ENCODE peak calls at places on chromosomes 5 and 9, in seven cellular contexts. T, W, A, M, Q, K and R are unnamed samples.

GRCh38 chr9:122223435-122223834 is 5.3 kb downstream of the LHX6 start:
- DNase-seq in T (no peak), W (no peak), A (no peak), M (no peak), Q (no peak), K (no peak), R (no peak)

GRCh38 chr9:88186495-88187110 is 48.3 kb upstream of the SPATA31C2 start:
- DNase-seq in T (no peak), W (no peak), A (no peak), M (no peak), Q (no peak), K (no peak), R (no peak)

GRCh38 chr9:7238244-7238637 is 480.5 kb downstream of the KDM4C start:
- DNase-seq in T (no peak), W (no peak), A (no peak), M (no peak), Q (no peak), K (no peak), R (no peak)

GRCh38 chr5:57199866-57200265 is 26.0 kb downstream of the GPBP1 start:
- DNase-seq in T (no peak), W (no peak), A (no peak), M (no peak), Q (no peak), K (no peak), R (no peak)

GRCh38 chr5:92637960-92638359 is 943.1 kb downstream of the NR2F1-AS1 start:
- DNase-seq in T (no peak), W (no peak), A (no peak), M (no peak), Q (no peak), K (no peak), R (no peak)

GRCh38 chr5:139100825-139101224 is 97.3 kb downstream of the SIL1 start:
- DNase-seq in T (no peak), W (no peak), A (peak), M (peak), Q (no peak), K (peak), R (no peak)

GRCh38 chr9:131237931-131238401 is 38.3 kb downstream of the FAM78A start:
- DNase-seq in T (peak), W (peak), A (peak), M (peak), Q (peak), K (no peak), R (peak)

GRCh38 chr9:133421615-133422542 is at the start of gene ADAMTS13:
- DNase-seq in T (no peak), W (no peak), A (no peak), M (no peak), Q (no peak), K (no peak), R (no peak)

GRCh38 chr9:93107825-93108161 is 11.8 kb downstream of the CARD19 start:
- DNase-seq in T (no peak), W (no peak), A (no peak), M (no peak), Q (peak), K (no peak), R (no peak)

GRCh38 chr5:20833081-20833627 is 845.2 kb upstream of the CDH18 start:
- DNase-seq in T (no peak), W (no peak), A (no peak), M (no peak), Q (no peak), K (no peak), R (peak)

GRCh38 chr5:98341711-98342042 is 431.8 kb upstream of the RGMB start:
- DNase-seq in T (no peak), W (no peak), A (peak), M (no peak), Q (no peak), K (no peak), R (no peak)

GRCh38 chr5:39381376-39381775 is 17.1 kb upstream of the C9 start:
- DNase-seq in T (no peak), W (no peak), A (no peak), M (no peak), Q (no peak), K (no peak), R (no peak)

GRCh38 chr5:6714221-6715041 is 1.2 kb downstream of the TENT4A start:
- DNase-seq in T (peak), W (peak), A (no peak), M (no peak), Q (no peak), K (no peak), R (peak)

GRCh38 chr9:94150890-94151660 is 66.8 kb downstream of the PTPDC1 start:
- DNase-seq in T (no peak), W (no peak), A (no peak), M (no peak), Q (no peak), K (no peak), R (no peak)

GRCh38 chr5:94422819-94423218 is 195.6 kb downstream of the KIAA0825 start:
- DNase-seq in T (no peak), W (no peak), A (peak), M (peak), Q (no peak), K (peak), R (peak)

GRCh38 chr9:78713746-78714405 is 417.0 kb downstream of the PSAT1 start:
- DNase-seq in T (no peak), W (no peak), A (no peak), M (peak), Q (no peak), K (no peak), R (peak)

GRCh38 chr9:122213589-122214413 is 15.0 kb downstream of the LHX6 start:
- DNase-seq in T (no peak), W (no peak), A (no peak), M (no peak), Q (peak), K (peak), R (peak)

GRCh38 chr9:22682536-22683392 is 236.1 kb downstream of the DMRTA1 start:
- DNase-seq in T (no peak), W (no peak), A (peak), M (peak), Q (no peak), K (no peak), R (no peak)

GRCh38 chr5:39076757-39077475 is 2.7 kb upstream of the RICTOR start:
- DNase-seq in T (no peak), W (no peak), A (peak), M (peak), Q (no peak), K (no peak), R (no peak)

GRCh38 chr9:68560131-68560844 is 19.6 kb upstream of the TMEM252 start:
- DNase-seq in T (no peak), W (peak), A (peak), M (no peak), Q (peak), K (peak), R (peak)

GRCh38 chr9:130884542-130885421 is 11.8 kb downstream of the QRFP start:
- DNase-seq in T (no peak), W (no peak), A (no peak), M (no peak), Q (no peak), K (no peak), R (no peak)

GRCh38 chr9:16866542-16866941 is 3.9 kb downstream of the BNC2 start:
- DNase-seq in T (no peak), W (no peak), A (peak), M (peak), Q (no peak), K (no peak), R (no peak)

GRCh38 chr5:179825655-179826182 is 5.0 kb downstream of the SQSTM1 start:
- DNase-seq in T (no peak), W (no peak), A (no peak), M (no peak), Q (peak), K (no peak), R (no peak)

GRCh38 chr5:179823937-179824744 is 3.4 kb downstream of the SQSTM1 start:
- DNase-seq in T (no peak), W (no peak), A (no peak), M (no peak), Q (no peak), K (no peak), R (no peak)

GRCh38 chr5:179822059-179822432 is 1.3 kb downstream of the SQSTM1 start:
- DNase-seq in T (no peak), W (no peak), A (no peak), M (no peak), Q (no peak), K (no peak), R (no peak)

GRCh38 chr5:179822444-179822990 is 1.8 kb downstream of the SQSTM1 start:
- DNase-seq in T (no peak), W (no peak), A (no peak), M (no peak), Q (no peak), K (no peak), R (no peak)

DNA sequence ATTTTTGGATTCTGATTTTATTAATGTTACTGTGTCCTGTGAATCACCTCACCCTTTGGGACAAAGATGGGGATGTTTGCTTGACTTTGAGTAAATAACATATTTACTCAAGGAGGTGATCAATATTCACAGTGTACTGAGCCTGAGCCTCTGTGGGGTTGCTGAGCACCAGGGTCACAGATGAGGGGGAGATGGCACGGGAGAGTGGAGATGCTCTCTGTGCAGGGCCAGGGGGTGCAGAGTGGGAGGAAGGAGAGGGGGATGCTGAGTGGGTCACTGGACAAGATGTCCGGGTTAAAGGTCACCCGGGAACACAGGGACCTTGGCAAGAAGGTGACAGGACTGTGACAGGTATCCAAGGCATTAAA is 4.0 kb downstream of the SQSTM1 start:
- DNase-seq in T (no peak), W (no peak), A (no peak), M (no peak), Q (no peak), K (no peak), R (no peak)
- H3K4me3 ChIP-seq in T (no peak), W (no peak), A (peak), M (no peak), Q (no peak), K (no peak), R (no peak)

GRCh38 chr5:69093771-69094570 is at the start of gene SLC30A5:
- DNase-seq in T (peak), W (peak), A (peak), M (peak), Q (peak), K (peak), R (peak)
- H3K27ac ChIP-seq in T (peak), W (peak), A (peak), M (peak), Q (peak), K (peak), R (peak)

GRCh38 chr9:73753171-73753570 is 601.5 kb downstream of the ANXA1 start:
- DNase-seq in T (no peak), W (no peak), A (no peak), M (peak), Q (no peak), K (no peak), R (no peak)
- TF ChIP-seq CTCF in T (no peak), W (no peak), A (no peak), M (no peak), Q (no peak), K (no peak), R (no peak)

GRCh38 chr5:72503888-72504491 is 3.2 kb downstream of the ZNF366 start:
- DNase-seq in T (no peak), W (no peak), A (peak), M (no peak), Q (no peak), K (no peak), R (no peak)

GRCh38 chr5:72505026-72505425 is 2.2 kb downstream of the ZNF366 start:
- DNase-seq in T (no peak), W (no peak), A (no peak), M (no peak), Q (no peak), K (no peak), R (no peak)

GRCh38 chr5:72507360-72508238 is at the start of gene ZNF366:
- DNase-seq in T (no peak), W (no peak), A (no peak), M (peak), Q (no peak), K (no peak), R (no peak)

GRCh38 chr5:72505539-72505938 is 1.7 kb downstream of the ZNF366 start:
- DNase-seq in T (no peak), W (no peak), A (no peak), M (no peak), Q (no peak), K (no peak), R (no peak)

DNA sequence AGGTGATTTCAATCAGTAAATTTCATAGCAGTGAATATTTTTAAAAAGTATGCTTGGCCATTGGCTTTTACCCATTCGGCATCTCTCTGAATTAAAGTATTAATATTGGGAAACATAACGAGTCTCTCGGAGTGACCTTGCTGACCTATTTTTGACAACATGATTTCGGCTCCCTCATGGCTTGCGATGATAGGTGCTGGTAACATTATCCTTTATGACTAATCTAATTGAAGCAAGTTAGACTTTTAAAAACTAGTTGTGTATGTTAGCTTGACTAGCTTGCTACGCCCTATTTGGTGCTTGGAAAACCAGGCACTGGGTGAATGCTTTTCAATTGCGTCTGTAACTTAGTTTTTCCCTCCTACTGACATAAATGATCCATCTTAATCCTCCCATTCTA is 1.1 kb downstream of the ZNF366 start:
- DNase-seq in T (no peak), W (no peak), A (no peak), M (no peak), Q (no peak), K (no peak), R (no peak)
- H3K4me3 ChIP-seq in T (no peak), W (peak), A (no peak), M (no peak), Q (no peak), K (no peak), R (no peak)

GRCh38 chr5:159269723-159270122 is 6.6 kb downstream of the UBLCP1 start:
- DNase-seq in T (no peak), W (no peak), A (no peak), M (no peak), Q (no peak), K (no peak), R (no peak)

DNA sequence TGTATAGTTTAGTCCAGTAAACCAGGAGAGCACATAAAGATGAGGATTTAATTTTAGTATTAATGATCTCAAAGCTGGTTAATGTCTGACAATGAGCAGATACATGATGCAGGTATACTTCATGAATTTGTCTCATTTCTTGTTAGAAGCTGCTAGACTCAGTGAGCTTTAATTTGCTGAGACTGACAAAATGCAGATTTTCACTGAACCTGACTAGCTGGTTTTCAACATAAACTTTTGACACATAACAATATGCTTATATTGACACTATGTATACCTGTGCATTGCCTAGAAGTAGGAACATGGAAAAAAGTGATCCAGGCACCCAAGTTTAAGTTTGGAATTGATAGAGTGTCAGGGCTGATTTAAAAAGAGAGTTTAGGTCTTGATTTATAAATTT is 10.8 kb downstream of the UBLCP1 start:
- DNase-seq in T (no peak), W (no peak), A (no peak), M (no peak), Q (no peak), K (no peak), R (no peak)
- H3K27ac ChIP-seq in T (no peak), W (no peak), A (no peak), M (no peak), Q (no peak), K (no peak), R (no peak)

DNA sequence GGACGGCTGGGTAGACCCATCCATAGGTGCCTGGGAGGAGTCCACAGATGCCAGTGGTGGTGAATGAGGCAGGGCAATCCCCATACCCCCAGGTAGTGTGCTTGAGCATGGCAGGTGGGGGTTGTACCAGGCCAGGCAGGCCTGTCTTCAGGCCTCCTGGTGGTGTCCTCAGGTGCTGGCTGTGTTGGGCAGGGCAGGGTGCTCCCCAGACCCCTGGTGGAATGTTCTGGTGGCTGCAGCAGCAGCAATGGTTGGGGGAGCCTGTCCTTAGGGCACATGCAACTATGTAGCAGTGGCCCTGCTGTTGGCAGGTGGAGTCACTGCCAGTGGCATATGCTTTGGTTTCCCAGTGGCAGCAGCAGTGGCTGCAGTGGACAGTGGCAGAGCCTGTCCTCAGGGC is 10.0 kb downstream of the ALG2 start:
- DNase-seq in T (no peak), W (no peak), A (no peak), M (no peak), Q (no peak), K (no peak), R (no peak)
- TF ChIP-seq CTCF in T (no peak), W (no peak), A (no peak), M (no peak), Q (no peak), K (peak), R (no peak)

GRCh38 chr9:135561391-135562234 is at the start of gene PAEP:
- DNase-seq in T (no peak), W (no peak), A (no peak), M (no peak), Q (peak), K (no peak), R (no peak)
- H3K4me3 ChIP-seq in T (no peak), W (no peak), A (no peak), M (no peak), Q (no peak), K (no peak), R (no peak)